ENCODE peak calls at places on chromosome 3, in ten cellular contexts. N, D, U, L, I, Q, P, C, E and H are unnamed samples.

GRCh38 chr3:53974314-53974713 is 82.7 kb upstream of the SELENOK start:
- DNase-seq in N (no peak), L (no peak), I (no peak), D (no peak), Q (no peak), U (no peak), P (no peak), C (no peak), E (no peak), H (no peak)

GRCh38 chr3:42711491-42712343 is 9.1 kb upstream of the HHATL start:
- DNase-seq in N (no peak), P (no peak), L (no peak), D (no peak), U (peak), I (no peak), Q (no peak), E (no peak), C (no peak), H (no peak)

GRCh38 chr3:28050895-28051294 is 190.5 kb upstream of the CMC1 start:
- DNase-seq in L (no peak), U (no peak), P (no peak), I (peak), E (no peak), Q (peak), N (no peak), D (peak), C (no peak), H (no peak)

GRCh38 chr3:180036092-180036677 is 552 bp downstream of the PEX5L start:
- DNase-seq in L (no peak), P (no peak), C (no peak), I (no peak), U (no peak), E (peak), N (no peak), Q (no peak), D (no peak), H (no peak)

GRCh38 chr3:74711913-74712512 is 97.6 kb upstream of the CNTN3 start:
- DNase-seq in C (no peak), Q (no peak), N (peak), E (no peak), D (no peak), P (no peak), I (no peak), L (peak), U (no peak), H (no peak)

GRCh38 chr3:127682576-127682975 is 9.8 kb downstream of the ABTB1 start:
- DNase-seq in U (peak), P (no peak), L (no peak), D (no peak), Q (no peak), I (no peak), E (no peak), C (peak), N (peak), H (no peak)

GRCh38 chr3:43317461-43318316 is 31.3 kb downstream of the SNRK start:
- DNase-seq in L (no peak), I (no peak), C (no peak), N (no peak), U (no peak), Q (no peak), D (no peak), P (no peak), E (no peak), H (no peak)

GRCh38 chr3:168094580-168094876 is 1.2 kb downstream of the GOLIM4 start:
- DNase-seq in Q (no peak), E (no peak), P (no peak), N (no peak), D (no peak), I (peak), L (no peak), C (no peak), U (no peak), H (no peak)

GRCh38 chr3:140898340-140899180 is 43.1 kb upstream of the SLC25A36 start:
- DNase-seq in L (no peak), I (peak), Q (peak), E (peak), C (no peak), D (peak), U (no peak), N (no peak), P (peak), H (peak)

GRCh38 chr3:124413989-124414598 is 316.2 kb upstream of the UMPS start:
- DNase-seq in D (no peak), N (peak), U (no peak), C (no peak), I (no peak), P (no peak), L (no peak), Q (no peak), E (peak), H (no peak)

GRCh38 chr3:181402347-181402746 is 309.4 kb upstream of the SOX2 start:
- DNase-seq in C (no peak), Q (no peak), I (no peak), P (no peak), N (no peak), U (no peak), L (no peak), E (no peak), D (no peak), H (no peak)

GRCh38 chr3:67305160-67305559 is 307.1 kb downstream of the KBTBD8 start:
- DNase-seq in P (no peak), Q (no peak), I (no peak), U (no peak), D (no peak), E (no peak), N (no peak), L (no peak), C (no peak), H (no peak)

GRCh38 chr3:104005815-104006214 is 1360.9 kb upstream of the ALCAM start:
- DNase-seq in Q (no peak), L (no peak), U (no peak), D (no peak), N (no peak), I (no peak), C (no peak), E (no peak), P (no peak), H (no peak)

GRCh38 chr3:32619395-32619794 is 48.7 kb upstream of the DYNC1LI1 start:
- DNase-seq in E (no peak), C (no peak), I (no peak), Q (no peak), U (no peak), P (no peak), L (no peak), N (no peak), D (no peak), H (no peak)

GRCh38 chr3:190446492-190447301 is 3.0 kb downstream of the TMEM207 start:
- DNase-seq in D (no peak), P (no peak), L (no peak), U (no peak), N (no peak), Q (no peak), I (no peak), C (no peak), E (no peak), H (no peak)

GRCh38 chr3:55621026-55621422 is 133.9 kb upstream of the WNT5A start:
- DNase-seq in D (no peak), N (no peak), P (no peak), C (no peak), E (no peak), L (no peak), U (no peak), Q (no peak), I (no peak), H (no peak)

GRCh38 chr3:50661321-50661837 is 13.3 kb upstream of the DOCK3 start:
- DNase-seq in D (no peak), I (no peak), E (no peak), P (no peak), C (peak), Q (no peak), L (no peak), U (no peak), N (no peak), H (no peak)

GRCh38 chr3:79937567-79937966 is 169.8 kb upstream of the ROBO1 start:
- DNase-seq in E (no peak), I (peak), D (no peak), P (no peak), L (no peak), U (no peak), C (no peak), Q (no peak), N (no peak), H (no peak)

GRCh38 chr3:176739169-176739568 is 458.1 kb downstream of the TBL1XR1 start:
- DNase-seq in L (no peak), E (no peak), D (peak), C (no peak), N (no peak), I (peak), Q (no peak), P (no peak), U (no peak), H (no peak)

GRCh38 chr3:110301781-110302180 is 769.8 kb upstream of the NECTIN3 start:
- DNase-seq in E (no peak), Q (no peak), N (no peak), P (no peak), I (no peak), D (no peak), L (no peak), C (no peak), U (no peak), H (no peak)

GRCh38 chr3:195102609-195103467 is 168.1 kb downstream of the XXYLT1 start:
- DNase-seq in D (peak), U (no peak), C (no peak), N (peak), I (peak), E (peak), Q (peak), L (no peak), P (no peak), H (no peak)

GRCh38 chr3:191696356-191696755 is 235.4 kb downstream of the PYDC2 start:
- DNase-seq in P (no peak), I (no peak), C (no peak), D (no peak), L (no peak), Q (no peak), N (no peak), U (no peak), E (no peak), H (no peak)

GRCh38 chr3:172461530-172462138 is 13.4 kb upstream of the GHSR start:
- DNase-seq in Q (peak), D (peak), N (no peak), L (no peak), C (no peak), E (no peak), I (peak), U (no peak), P (no peak), H (peak)

GRCh38 chr3:161913786-161914389 is 417.3 kb downstream of the OTOL1 start:
- DNase-seq in Q (no peak), U (no peak), N (no peak), E (no peak), I (no peak), P (no peak), C (no peak), L (no peak), D (peak), H (no peak)

GRCh38 chr3:47370887-47371697 is 9.7 kb upstream of the PTPN23 start:
- DNase-seq in L (no peak), N (no peak), I (peak), E (no peak), U (no peak), Q (no peak), P (peak), C (no peak), D (no peak), H (peak)
- TF ChIP-seq CTCF in L (peak), N (no peak), I (peak), E (no peak), U (peak), Q (peak), P (peak), C (no peak), D (peak), H (no peak)

GRCh38 chr3:52154135-52155094 is at the start of gene POC1A:
- DNase-seq in N (peak), Q (peak), E (peak), U (peak), C (peak), L (peak), P (peak), D (peak), I (peak), H (peak)
- TF ChIP-seq CTCF in N (peak), Q (no peak), E (peak), U (peak), C (no peak), L (no peak), P (peak), D (no peak), I (no peak), H (no peak)

DNA sequence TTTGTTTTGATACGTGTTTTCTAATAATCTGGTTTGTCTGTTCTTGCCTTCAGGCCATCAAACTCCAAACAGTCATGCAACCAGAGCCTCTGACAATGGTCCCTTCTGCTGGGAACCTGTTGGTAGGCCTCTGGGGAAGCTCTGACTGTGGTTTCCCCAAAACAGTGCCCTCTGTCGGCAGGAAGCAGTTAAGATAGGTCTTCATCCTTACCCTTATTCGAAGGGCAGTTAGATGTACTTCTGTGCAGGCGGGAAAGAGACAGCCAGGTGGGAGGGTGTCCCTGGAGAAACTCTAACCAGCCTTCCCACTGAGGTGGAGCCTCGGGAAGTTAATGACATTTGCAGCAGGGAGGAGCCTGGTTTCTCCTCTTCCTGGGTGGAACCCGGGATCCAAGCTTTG is 81.6 kb upstream of the CHMP2B start:
- DNase-seq in N (no peak), D (peak), E (no peak), L (no peak), P (no peak), Q (no peak), I (no peak), U (no peak), C (no peak), H (peak)
- TF ChIP-seq CTCF in N (no peak), D (peak), E (no peak), L (no peak), P (no peak), Q (peak), I (no peak), U (no peak), C (no peak), H (no peak)

GRCh38 chr3:128917291-128917690 is 37.9 kb downstream of the ACAD9 start:
- DNase-seq in E (no peak), P (no peak), C (no peak), U (no peak), Q (no peak), D (no peak), N (peak), I (no peak), L (no peak), H (no peak)
- TF ChIP-seq CTCF in E (peak), P (no peak), C (no peak), U (peak), Q (no peak), D (no peak), N (no peak), I (no peak), L (no peak), H (peak)

GRCh38 chr3:66272016-66272415 is 51.2 kb downstream of the SLC25A26 start:
- DNase-seq in N (no peak), Q (no peak), U (no peak), C (no peak), L (no peak), E (no peak), I (no peak), D (no peak), P (no peak), H (no peak)

GRCh38 chr3:66271231-66271630 is 50.4 kb downstream of the SLC25A26 start:
- DNase-seq in C (no peak), P (no peak), D (no peak), E (no peak), Q (no peak), L (no peak), N (no peak), I (no peak), U (no peak), H (no peak)

GRCh38 chr3:66280304-66280703 is 59.5 kb downstream of the SLC25A26 start:
- DNase-seq in N (no peak), U (no peak), P (no peak), L (no peak), Q (no peak), C (no peak), D (peak), E (no peak), I (no peak), H (no peak)

GRCh38 chr3:66279168-66279567 is 58.4 kb downstream of the SLC25A26 start:
- DNase-seq in E (no peak), I (no peak), P (no peak), Q (no peak), N (no peak), C (no peak), D (no peak), U (no peak), L (no peak), H (no peak)

GRCh38 chr3:66276705-66277274 is 56.0 kb downstream of the SLC25A26 start:
- DNase-seq in E (peak), I (peak), Q (peak), C (no peak), D (peak), N (peak), L (no peak), U (no peak), P (peak), H (peak)
- TF ChIP-seq CTCF in E (peak), I (peak), Q (peak), C (peak), D (peak), N (peak), L (peak), U (peak), P (peak), H (peak)